ENCODE peak calls at places on chromosomes 7 and 10, in four cellular contexts. T is GM12865, J is dermis microvascular lymphatic vessel endothelial cell, P is iris pigment epithelial cell. R is an unnamed sample.

GRCh38 chr7:67438174-67438837 is 441.7 kb downstream of the TYW1 start:
- DNase-seq in J (no peak), T (no peak), P (no peak), R (peak)

GRCh38 chr7:151696738-151697514 is 177.2 kb upstream of the RHEB start:
- DNase-seq in J (no peak), T (no peak), P (no peak), R (peak)

GRCh38 chr7:47852330-47853245 is 95.7 kb downstream of the PKD1L1 start:
- DNase-seq in P (no peak), J (peak), T (peak), R (peak)

GRCh38 chr10:119297207-119297968 is 90.0 kb downstream of the GRK5 start:
- DNase-seq in T (no peak), J (no peak), P (peak), R (no peak)

GRCh38 chr10:35037104-35037503 is 53.0 kb downstream of the CUL2 start:
- DNase-seq in J (no peak), P (no peak), T (no peak), R (no peak)

GRCh38 chr10:7596356-7596755 is 70.4 kb downstream of the ITIH5 start:
- DNase-seq in P (no peak), J (no peak), T (no peak), R (no peak)

GRCh38 chr7:69847921-69848612 is 249.8 kb downstream of the AUTS2 start:
- DNase-seq in P (no peak), T (no peak), J (no peak), R (no peak)

GRCh38 chr10:118754132-118754555 is 626 bp downstream of the CACUL1 start:
- DNase-seq in J (peak), P (peak), T (peak), R (peak)

GRCh38 chr7:103524042-103524907 is 78.3 kb upstream of the SLC26A5 start:
- DNase-seq in T (peak), J (peak), P (peak), R (peak)

GRCh38 chr7:134919240-134919641 is 67.1 kb upstream of the AGBL3 start:
- DNase-seq in J (no peak), T (peak), P (peak), R (no peak)

GRCh38 chr10:78920011-78920410 is 148.8 kb upstream of the ZMIZ1 start:
- DNase-seq in P (no peak), J (no peak), T (no peak), R (peak)

GRCh38 chr7:116588225-116588624 is 63.4 kb downstream of the CAV1 start:
- DNase-seq in P (peak), J (peak), T (peak), R (no peak)

GRCh38 chr10:122557516-122557915 is 3.0 kb upstream of the DMBT1 start:
- DNase-seq in P (no peak), J (no peak), T (no peak), R (peak)

GRCh38 chr10:123613346-123613850 is 52.8 kb upstream of the GPR26 start:
- DNase-seq in J (no peak), P (no peak), T (no peak), R (no peak)

GRCh38 chr7:27952393-27953290 is 212.7 kb downstream of the TAX1BP1 start:
- DNase-seq in J (no peak), T (no peak), P (peak), R (no peak)

GRCh38 chr7:138575897-138576428 is 115.9 kb downstream of the TRIM24 start:
- DNase-seq in T (no peak), P (peak), J (no peak), R (no peak)

GRCh38 chr10:72272689-72273409 is 875 bp upstream of the DDIT4 start:
- DNase-seq in T (peak), P (peak), J (peak), R (peak)

GRCh38 chr7:16071246-16071857 is 350.0 kb downstream of the CRPPA start:
- DNase-seq in T (peak), J (peak), P (peak), R (peak)

GRCh38 chr7:112505495-112505894 is 24.7 kb downstream of the LSMEM1 start:
- DNase-seq in P (no peak), J (no peak), T (no peak), R (peak)

GRCh38 chr7:102836206-102836938 is 76.4 kb upstream of the LRRC17 start:
- DNase-seq in T (no peak), J (peak), P (peak), R (no peak)